ENCODE peak calls at places on chromosome 14, in seven cellular contexts. One of them, this sample, is unnamed.
A peak's percentile ranks its signal among the peaks of the same experiment; 100 is the strongest.

GRCh38 chr14:70640938-70641547 is 673 bp upstream of the TTC9 start:
- DNase-seq in psoas muscle: peak; percentile 86
- DNase-seq in lung: no peak
- DNase-seq in Peyer's patch: peak; percentile 82
- DNase-seq in thyroid gland: peak; percentile 50
- DNase-seq in GM23248: peak; percentile 43
- DNase-seq in esophagus squamous epithelium: no peak
- DNase-seq in this sample: no peak

GRCh38 chr14:38791862-38792261 is 311.2 kb downstream of the SEC23A start:
- DNase-seq in psoas muscle: no peak
- DNase-seq in lung: no peak
- DNase-seq in Peyer's patch: no peak
- DNase-seq in thyroid gland: no peak
- DNase-seq in GM23248: no peak
- DNase-seq in esophagus squamous epithelium: no peak
- DNase-seq in this sample: no peak

GRCh38 chr14:105470812-105471771 is 3.5 kb upstream of the CRIP2 start:
- DNase-seq in psoas muscle: no peak
- DNase-seq in lung: no peak
- DNase-seq in Peyer's patch: no peak
- DNase-seq in thyroid gland: no peak
- DNase-seq in GM23248: no peak
- DNase-seq in esophagus squamous epithelium: no peak
- DNase-seq in this sample: no peak

GRCh38 chr14:99513946-99514551 is 32.8 kb downstream of the CCNK start:
- DNase-seq in psoas muscle: peak; percentile 39
- DNase-seq in lung: no peak
- DNase-seq in Peyer's patch: no peak
- DNase-seq in thyroid gland: no peak
- DNase-seq in GM23248: no peak
- DNase-seq in esophagus squamous epithelium: no peak
- DNase-seq in this sample: no peak

GRCh38 chr14:105166571-105167302 is 1.8 kb downstream of the JAG2 start:
- DNase-seq in psoas muscle: no peak
- DNase-seq in lung: no peak
- DNase-seq in Peyer's patch: no peak
- DNase-seq in thyroid gland: no peak
- DNase-seq in GM23248: no peak
- DNase-seq in esophagus squamous epithelium: no peak
- DNase-seq in this sample: no peak

GRCh38 chr14:67602995-67603545 is 3.0 kb upstream of the PIGH start:
- DNase-seq in psoas muscle: no peak
- DNase-seq in lung: no peak
- DNase-seq in Peyer's patch: peak; percentile 70
- DNase-seq in thyroid gland: peak; percentile 90
- DNase-seq in GM23248: no peak
- DNase-seq in esophagus squamous epithelium: no peak
- DNase-seq in this sample: no peak

GRCh38 chr14:99133563-99134332 is 138.2 kb downstream of the BCL11B start:
- DNase-seq in psoas muscle: peak; percentile 74
- DNase-seq in lung: peak; percentile 26
- DNase-seq in Peyer's patch: no peak
- DNase-seq in thyroid gland: no peak
- DNase-seq in GM23248: no peak
- DNase-seq in esophagus squamous epithelium: no peak
- DNase-seq in this sample: peak; percentile 58

GRCh38 chr14:44352212-44352611 is 154.9 kb downstream of the FSCB start:
- DNase-seq in psoas muscle: no peak
- DNase-seq in lung: no peak
- DNase-seq in Peyer's patch: no peak
- DNase-seq in thyroid gland: no peak
- DNase-seq in GM23248: no peak
- DNase-seq in esophagus squamous epithelium: no peak
- DNase-seq in this sample: no peak

GRCh38 chr14:66514206-66514605 is 6.3 kb downstream of the GPHN start:
- DNase-seq in psoas muscle: no peak
- DNase-seq in lung: no peak
- DNase-seq in Peyer's patch: no peak
- DNase-seq in thyroid gland: no peak
- DNase-seq in GM23248: peak; percentile 52
- DNase-seq in esophagus squamous epithelium: no peak
- DNase-seq in this sample: no peak

GRCh38 chr14:24659916-24660570 is 26.1 kb upstream of the GZMB start:
- DNase-seq in psoas muscle: no peak
- DNase-seq in lung: no peak
- DNase-seq in Peyer's patch: no peak
- DNase-seq in thyroid gland: no peak
- DNase-seq in GM23248: no peak
- DNase-seq in esophagus squamous epithelium: no peak
- DNase-seq in this sample: no peak

GRCh38 chr14:90349729-90350128 is 18.0 kb upstream of the NRDE2 start:
- DNase-seq in psoas muscle: no peak
- DNase-seq in lung: no peak
- DNase-seq in Peyer's patch: no peak
- DNase-seq in thyroid gland: no peak
- DNase-seq in GM23248: no peak
- DNase-seq in esophagus squamous epithelium: no peak
- DNase-seq in this sample: no peak

GRCh38 chr14:99971929-99972747 is 93.1 kb upstream of the EVL start:
- DNase-seq in psoas muscle: no peak
- DNase-seq in lung: no peak
- DNase-seq in Peyer's patch: no peak
- DNase-seq in thyroid gland: no peak
- DNase-seq in GM23248: peak; percentile 61
- DNase-seq in esophagus squamous epithelium: no peak
- DNase-seq in this sample: no peak

GRCh38 chr14:38248629-38249028 is 7.3 kb downstream of the CLEC14A start:
- DNase-seq in psoas muscle: no peak
- DNase-seq in lung: no peak
- DNase-seq in Peyer's patch: no peak
- DNase-seq in thyroid gland: no peak
- DNase-seq in GM23248: peak; percentile 7
- DNase-seq in esophagus squamous epithelium: no peak
- DNase-seq in this sample: no peak

GRCh38 chr14:41925409-41925808 is 318.7 kb downstream of the LRFN5 start:
- DNase-seq in psoas muscle: no peak
- DNase-seq in lung: no peak
- DNase-seq in Peyer's patch: no peak
- DNase-seq in thyroid gland: no peak
- DNase-seq in GM23248: peak; percentile 36
- DNase-seq in esophagus squamous epithelium: no peak
- DNase-seq in this sample: no peak

GRCh38 chr14:104113631-104114420 is 24.6 kb upstream of the KIF26A start:
- DNase-seq in psoas muscle: peak; percentile 32
- DNase-seq in lung: no peak
- DNase-seq in Peyer's patch: no peak
- DNase-seq in thyroid gland: peak; percentile 3
- DNase-seq in GM23248: no peak
- DNase-seq in esophagus squamous epithelium: no peak
- DNase-seq in this sample: no peak

GRCh38 chr14:104114421-104115130 is 23.8 kb upstream of the KIF26A start:
- DNase-seq in psoas muscle: peak; percentile 30
- DNase-seq in lung: no peak
- DNase-seq in Peyer's patch: no peak
- DNase-seq in thyroid gland: peak; percentile 3
- DNase-seq in GM23248: no peak
- DNase-seq in esophagus squamous epithelium: no peak
- DNase-seq in this sample: no peak

GRCh38 chr14:104115691-104116543 is 22.5 kb upstream of the KIF26A start:
- DNase-seq in psoas muscle: peak; percentile 49
- DNase-seq in lung: peak; percentile 58
- DNase-seq in Peyer's patch: no peak
- DNase-seq in thyroid gland: peak; percentile 84
- DNase-seq in GM23248: no peak
- DNase-seq in esophagus squamous epithelium: no peak
- DNase-seq in this sample: no peak

GRCh38 chr14:104116544-104117340 is 21.6 kb upstream of the KIF26A start:
- DNase-seq in psoas muscle: no peak
- DNase-seq in lung: peak; percentile 63
- DNase-seq in Peyer's patch: no peak
- DNase-seq in thyroid gland: peak; percentile 82
- DNase-seq in GM23248: no peak
- DNase-seq in esophagus squamous epithelium: no peak
- DNase-seq in this sample: no peak

DNA sequence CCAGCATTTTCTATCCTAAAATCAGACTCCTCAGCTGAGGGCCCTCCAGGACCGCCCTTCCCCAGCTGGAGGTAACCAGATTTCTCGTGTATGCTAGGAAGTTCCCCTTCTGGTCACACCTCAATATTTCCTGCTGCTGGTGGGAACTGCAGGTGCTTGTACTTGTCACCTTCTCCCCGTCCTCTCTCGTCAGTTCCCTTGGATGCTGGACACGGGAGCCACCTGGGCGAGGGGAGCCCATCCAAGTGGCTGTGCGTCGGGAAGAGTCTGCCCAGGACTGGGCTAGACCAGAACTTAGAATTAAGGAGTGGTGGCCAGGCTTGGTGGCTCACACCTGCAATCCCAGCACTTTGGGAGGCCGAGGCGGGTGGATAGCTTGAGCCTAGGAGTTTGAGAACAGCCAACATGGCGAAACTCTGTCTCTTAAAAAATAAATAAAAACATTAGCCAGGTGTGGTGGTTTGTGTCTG is 23.2 kb upstream of the KIF26A start:
- DNase-seq in psoas muscle: no peak
- DNase-seq in lung: no peak
- DNase-seq in Peyer's patch: no peak
- DNase-seq in thyroid gland: peak; percentile 2
- DNase-seq in GM23248: no peak
- DNase-seq in esophagus squamous epithelium: no peak
- DNase-seq in this sample: no peak
- H3K27ac ChIP-seq in psoas muscle: no peak overlapping the region
- H3K27ac ChIP-seq in lung: no peak overlapping the region
- H3K27ac ChIP-seq in Peyer's patch: no peak overlapping the region
- H3K27ac ChIP-seq in thyroid gland: no peak overlapping the region
- H3K27ac ChIP-seq in GM23248: no peak overlapping the region
- H3K27ac ChIP-seq in esophagus squamous epithelium: peak overlapping the region; percentile 92
- H3K27ac ChIP-seq in this sample: no peak overlapping the region

DNA sequence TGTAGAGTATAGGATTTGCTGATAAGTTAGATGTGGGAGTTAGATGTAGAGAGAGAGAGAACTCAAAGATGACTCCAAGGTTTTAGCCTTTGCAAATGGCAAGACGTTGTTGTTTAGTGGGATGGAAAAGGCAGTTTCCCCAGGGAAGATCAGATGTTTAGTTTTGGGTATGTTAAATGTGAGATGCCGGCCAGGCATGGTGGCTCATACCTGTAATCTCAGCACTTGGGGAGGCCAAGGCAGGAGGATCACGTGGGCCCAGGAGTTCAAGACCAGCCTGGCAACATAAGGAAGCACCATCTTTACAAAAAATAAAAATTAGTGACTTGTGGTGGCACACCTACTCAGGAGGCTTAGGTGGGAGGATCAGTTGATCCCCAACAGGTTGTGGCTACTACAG is 33.5 kb downstream of the SCFD1 start:
- DNase-seq in psoas muscle: no peak
- DNase-seq in lung: no peak
- DNase-seq in Peyer's patch: no peak
- DNase-seq in thyroid gland: no peak
- DNase-seq in GM23248: no peak
- DNase-seq in esophagus squamous epithelium: no peak
- DNase-seq in this sample: no peak
- H3K36me3 ChIP-seq in psoas muscle: peaks cover 98% of the 10 kb centered on the region
- H3K36me3 ChIP-seq in lung: peaks cover 27% of the 10 kb centered on the region
- H3K36me3 ChIP-seq in Peyer's patch: no peaks in the 10 kb centered on the region
- H3K36me3 ChIP-seq in thyroid gland: peaks cover 16% of the 10 kb centered on the region
- H3K36me3 ChIP-seq in GM23248: peaks cover 64% of the 10 kb centered on the region
- H3K36me3 ChIP-seq in esophagus squamous epithelium: peaks cover 92% of the 10 kb centered on the region
- H3K36me3 ChIP-seq in this sample: peaks cover 57% of the 10 kb centered on the region

DNA sequence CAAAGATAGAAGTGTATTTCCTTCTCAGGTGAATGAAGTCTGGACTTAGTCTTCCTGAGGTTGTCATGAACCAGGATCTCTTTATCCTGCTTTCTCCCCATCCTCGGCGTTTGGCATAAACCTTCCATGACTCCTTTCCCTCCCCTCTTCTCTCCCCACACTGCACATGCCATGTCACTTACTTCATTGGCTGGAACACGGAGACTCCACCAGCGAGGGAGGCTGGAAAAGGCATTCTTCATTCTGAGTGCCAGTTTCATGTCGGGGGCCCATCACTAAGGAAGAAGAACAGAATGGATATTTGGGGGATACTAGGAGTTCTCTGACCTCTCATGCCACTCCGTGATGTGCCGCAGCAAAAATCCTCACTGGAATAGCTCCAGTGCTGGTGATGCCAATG is 105.6 kb downstream of the VCPKMT start:
- DNase-seq in psoas muscle: no peak
- DNase-seq in lung: no peak
- DNase-seq in Peyer's patch: no peak
- DNase-seq in thyroid gland: no peak
- DNase-seq in GM23248: peak; percentile 79
- DNase-seq in esophagus squamous epithelium: no peak
- DNase-seq in this sample: no peak
- H3K4me1 ChIP-seq in psoas muscle: no peaks in the 10 kb centered on the region
- H3K4me1 ChIP-seq in lung: no peaks in the 10 kb centered on the region
- H3K4me1 ChIP-seq in Peyer's patch: no peaks in the 10 kb centered on the region
- H3K4me1 ChIP-seq in thyroid gland: no peaks in the 10 kb centered on the region
- H3K4me1 ChIP-seq in GM23248: peaks cover 31% of the 10 kb centered on the region
- H3K4me1 ChIP-seq in esophagus squamous epithelium: peaks cover 9% of the 10 kb centered on the region
- H3K4me1 ChIP-seq in this sample: no peaks in the 10 kb centered on the region

GRCh38 chr14:32470161-32470705 is 141.1 kb downstream of the AKAP6 start:
- DNase-seq in psoas muscle: no peak
- DNase-seq in lung: no peak
- DNase-seq in Peyer's patch: no peak
- DNase-seq in thyroid gland: no peak
- DNase-seq in GM23248: peak; percentile 18
- DNase-seq in esophagus squamous epithelium: no peak
- DNase-seq in this sample: no peak

GRCh38 chr14:32473476-32473875 is 144.4 kb downstream of the AKAP6 start:
- DNase-seq in psoas muscle: peak; percentile 68
- DNase-seq in lung: peak; percentile 34
- DNase-seq in Peyer's patch: no peak
- DNase-seq in thyroid gland: peak; percentile 12
- DNase-seq in GM23248: peak; percentile 82
- DNase-seq in esophagus squamous epithelium: no peak
- DNase-seq in this sample: peak; percentile 66

GRCh38 chr14:32471183-32471582 is 142.1 kb downstream of the AKAP6 start:
- DNase-seq in psoas muscle: no peak
- DNase-seq in lung: no peak
- DNase-seq in Peyer's patch: no peak
- DNase-seq in thyroid gland: no peak
- DNase-seq in GM23248: no peak
- DNase-seq in esophagus squamous epithelium: no peak
- DNase-seq in this sample: no peak

GRCh38 chr14:32472512-32473472 is 143.7 kb downstream of the AKAP6 start:
- DNase-seq in psoas muscle: no peak
- DNase-seq in lung: no peak
- DNase-seq in Peyer's patch: no peak
- DNase-seq in thyroid gland: no peak
- DNase-seq in GM23248: peak; percentile 73
- DNase-seq in esophagus squamous epithelium: no peak
- DNase-seq in this sample: no peak

DNA sequence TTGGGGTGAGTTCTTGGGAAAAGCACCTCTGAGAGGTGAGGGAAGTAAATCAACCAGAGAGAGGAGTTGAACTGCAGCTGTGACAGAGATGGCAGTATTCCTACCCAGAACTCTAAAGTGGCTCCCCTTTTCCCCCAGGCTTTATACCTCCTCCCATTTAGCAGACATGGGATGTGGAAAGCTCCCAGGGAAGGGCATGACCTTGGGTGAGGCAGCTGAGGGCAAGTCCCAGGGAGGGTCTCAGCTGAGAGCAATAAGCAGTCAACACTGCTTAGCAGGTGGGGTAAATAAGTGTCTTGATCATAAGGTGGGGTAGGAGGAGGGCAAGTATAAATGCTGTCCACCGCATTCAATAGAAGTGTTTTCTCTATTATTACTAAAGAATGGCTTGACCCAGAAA is 143.0 kb downstream of the AKAP6 start:
- DNase-seq in psoas muscle: no peak
- DNase-seq in lung: no peak
- DNase-seq in Peyer's patch: no peak
- DNase-seq in thyroid gland: no peak
- DNase-seq in GM23248: no peak
- DNase-seq in esophagus squamous epithelium: no peak
- DNase-seq in this sample: no peak
- H3K27ac ChIP-seq in psoas muscle: peak overlapping the region; percentile 73
- H3K27ac ChIP-seq in lung: peak overlapping the region; percentile 72
- H3K27ac ChIP-seq in Peyer's patch: no peak overlapping the region
- H3K27ac ChIP-seq in thyroid gland: no peak overlapping the region
- H3K27ac ChIP-seq in GM23248: peak overlapping the region; percentile 90
- H3K27ac ChIP-seq in esophagus squamous epithelium: peak overlapping the region; percentile 85
- H3K27ac ChIP-seq in this sample: peak overlapping the region; percentile 39

This sample was measured in right atrium auricular region.